ENCODE peak calls at places on chromosomes 4 and X, in six cellular contexts. K is T-helper 2 cell treated with Interferon-gamma antibody and Interleukin-4, amounts not matched to agents 5 μg/mL and 100 μg/mL, for 36 hours; R is osteocyte; B is Ammon's horn; Z is NCI-H524 treated with DMSO at 0.1 percent for 48 hours; J is cardiac muscle cell. P is an unnamed sample.

GRCh38 chr4:171846232-171846631 is 33.0 kb downstream of the GALNTL6 start:
- DNase-seq in J (peak; percentile 74), K (no peak), R (no peak), B (no peak), Z (no peak), P (peak; percentile 78)

GRCh38 chr4:11489449-11490083 is 60.9 kb upstream of the HS3ST1 start:
- DNase-seq in B (no peak), Z (peak; percentile 14), J (no peak), K (no peak), R (no peak), P (no peak)

GRCh38 chrX:72131317-72132294 is at the start of gene RTL5:
- DNase-seq in Z (peak; percentile 84), J (peak; percentile 92), K (peak; percentile 11), R (peak; percentile 93), B (peak; percentile 94), P (peak; percentile 88)

GRCh38 chr4:30717208-30718020 is 2.8 kb upstream of the PCDH7 start:
- DNase-seq in J (peak; percentile 77), K (no peak), R (peak; percentile 85), B (peak; percentile 81), Z (peak; percentile 29), P (peak; percentile 48)

GRCh38 chr4:138086471-138086870 is 155.7 kb downstream of the SLC7A11 start:
- DNase-seq in B (no peak), Z (no peak), K (no peak), J (no peak), R (no peak), P (no peak)

GRCh38 chr4:185566972-185567749 is 31.9 kb upstream of the PDLIM3 start:
- DNase-seq in K (no peak), Z (no peak), J (peak; percentile 53), B (peak; percentile 57), R (no peak), P (no peak)

GRCh38 chrX:78593701-78594100 is 65.4 kb downstream of the RTL3 start:
- DNase-seq in B (no peak), Z (no peak), R (no peak), J (no peak), K (no peak), P (no peak)

GRCh38 chrX:28312965-28313364 is 274.3 kb upstream of the IL1RAPL1 start:
- DNase-seq in B (no peak), K (no peak), Z (no peak), J (no peak), R (no peak), P (no peak)

GRCh38 chr4:10569491-10569890 is 112.3 kb upstream of the ZNF518B start:
- DNase-seq in R (no peak), J (no peak), K (no peak), Z (no peak), B (no peak), P (no peak)

GRCh38 chr4:140357868-140358267 is 15.6 kb upstream of the SCOC start:
- DNase-seq in K (no peak), J (no peak), B (no peak), Z (no peak), R (no peak), P (no peak)

GRCh38 chr4:152970102-152970820 is 34.1 kb downstream of the FHDC1 start:
- DNase-seq in B (no peak), Z (no peak), J (no peak), R (no peak), K (no peak), P (no peak)

GRCh38 chr4:92387459-92388069 is 83.8 kb downstream of the GRID2 start:
- DNase-seq in Z (no peak), K (no peak), R (no peak), B (peak; percentile 75), J (peak; percentile 70), P (peak; percentile 35)

GRCh38 chr4:173334891-173335754 is 965 bp upstream of the HMGB2 start:
- DNase-seq in Z (peak; percentile 39), B (peak; percentile 62), J (peak; percentile 91), R (peak; percentile 89), K (peak; percentile 70), P (peak; percentile 92)

GRCh38 chr4:118935819-118936218 is 47.2 kb downstream of the SYNPO2 start:
- DNase-seq in J (no peak), Z (no peak), B (no peak), K (no peak), R (no peak), P (no peak)

GRCh38 chrX:17860179-17860780 is 818 bp downstream of the RAI2 start:
- DNase-seq in B (no peak), J (peak; percentile 20), R (no peak), K (no peak), Z (no peak), P (no peak)

GRCh38 chr4:7337196-7338058 is 97.3 kb downstream of the PSAPL1 start:
- DNase-seq in R (no peak), J (no peak), Z (no peak), K (no peak), B (no peak), P (no peak)

GRCh38 chr4:55363618-55364420 is 17.8 kb downstream of the SRD5A3 start:
- DNase-seq in Z (no peak), R (peak; percentile 63), J (no peak), K (no peak), B (peak; percentile 84), P (no peak)

GRCh38 chrX:47184486-47184885 is 9.1 kb upstream of the UBA1 start:
- DNase-seq in Z (no peak), J (no peak), R (no peak), B (no peak), K (no peak), P (no peak)

GRCh38 chrX:124280294-124280902 is 52.1 kb upstream of the TEX13D start:
- DNase-seq in R (no peak), K (no peak), B (no peak), J (no peak), Z (no peak), P (no peak)

GRCh38 chr4:186789671-186790070 is 66.0 kb upstream of the FAT1 start:
- DNase-seq in Z (no peak), B (no peak), J (no peak), K (no peak), R (no peak), P (no peak)

GRCh38 chrX:136353519-136354095 is 52.8 kb downstream of the ADGRG4 start:
- DNase-seq in R (no peak), B (no peak), K (no peak), J (no peak), Z (no peak), P (no peak)

GRCh38 chrX:155048997-155049619 is 21.8 kb downstream of the CMC4 start:
- DNase-seq in K (no peak), B (peak; percentile 75), R (no peak), J (peak; percentile 67), Z (no peak), P (peak; percentile 64)

GRCh38 chrX:106284431-106285025 is 116.4 kb downstream of the PWWP3B start:
- DNase-seq in J (no peak), K (no peak), B (no peak), Z (no peak), R (no peak), P (no peak)

GRCh38 chrX:74242050-74242449 is 61.9 kb upstream of the ZCCHC13 start:
- DNase-seq in J (no peak), K (no peak), B (no peak), R (no peak), Z (no peak), P (no peak)

GRCh38 chr4:40321671-40322131 is 13.4 kb upstream of the CHRNA9 start:
- DNase-seq in R (no peak), B (no peak), J (no peak), Z (no peak), K (no peak), P (no peak)

GRCh38 chr4:110949516-110949915 is 326.6 kb upstream of the PITX2 start:
- DNase-seq in B (no peak), R (no peak), K (no peak), Z (no peak), J (no peak), P (no peak)

GRCh38 chr4:80798082-80798481 is 232.4 kb upstream of the BMP3 start:
- DNase-seq in Z (no peak), R (no peak), J (no peak), K (no peak), B (no peak), P (no peak)

P was measured in D341Med.